ENCODE peak calls at places on chromosomes 3 and 15, in ten cellular contexts. One of them, this sample, is unnamed.

GRCh38 chr3:160968731-160969130 is 136.4 kb downstream of the B3GALNT1 start:
- DNase-seq in transverse colon: no peak
- DNase-seq in astrocyte: peak
- DNase-seq in hepatocyte: no peak
- DNase-seq in dorsolateral prefrontal cortex: no peak
- DNase-seq in body of pancreas: no peak
- DNase-seq in CD8-positive, alpha-beta T cell: no peak
- DNase-seq in thyroid gland: no peak
- DNase-seq in SK-N-SH: no peak
- DNase-seq in mammary epithelial cell: no peak
- DNase-seq in this sample: no peak

GRCh38 chr3:169526246-169526645 is 137.3 kb downstream of the MECOM start:
- DNase-seq in hepatocyte: no peak
- DNase-seq in CD8-positive, alpha-beta T cell: no peak
- DNase-seq in transverse colon: no peak
- DNase-seq in dorsolateral prefrontal cortex: no peak
- DNase-seq in body of pancreas: no peak
- DNase-seq in astrocyte: peak
- DNase-seq in thyroid gland: no peak
- DNase-seq in mammary epithelial cell: peak
- DNase-seq in SK-N-SH: no peak
- DNase-seq in this sample: no peak

GRCh38 chr3:162142511-162142910 is 645.9 kb downstream of the OTOL1 start:
- DNase-seq in hepatocyte: no peak
- DNase-seq in mammary epithelial cell: peak
- DNase-seq in body of pancreas: no peak
- DNase-seq in SK-N-SH: no peak
- DNase-seq in astrocyte: peak
- DNase-seq in CD8-positive, alpha-beta T cell: no peak
- DNase-seq in dorsolateral prefrontal cortex: no peak
- DNase-seq in thyroid gland: no peak
- DNase-seq in transverse colon: no peak
- DNase-seq in this sample: no peak

GRCh38 chr3:42732196-42732828 is 29.7 kb upstream of the HHATL start:
- DNase-seq in astrocyte: no peak
- DNase-seq in hepatocyte: no peak
- DNase-seq in CD8-positive, alpha-beta T cell: no peak
- DNase-seq in mammary epithelial cell: no peak
- DNase-seq in body of pancreas: peak
- DNase-seq in SK-N-SH: no peak
- DNase-seq in dorsolateral prefrontal cortex: peak
- DNase-seq in transverse colon: no peak
- DNase-seq in thyroid gland: no peak
- DNase-seq in this sample: no peak

GRCh38 chr3:122076414-122077292 is 21.5 kb downstream of the CD86 start:
- DNase-seq in body of pancreas: no peak
- DNase-seq in mammary epithelial cell: no peak
- DNase-seq in dorsolateral prefrontal cortex: no peak
- DNase-seq in astrocyte: no peak
- DNase-seq in SK-N-SH: no peak
- DNase-seq in hepatocyte: no peak
- DNase-seq in thyroid gland: no peak
- DNase-seq in transverse colon: no peak
- DNase-seq in CD8-positive, alpha-beta T cell: no peak
- DNase-seq in this sample: no peak

GRCh38 chr3:188950832-188951489 is 220.8 kb upstream of the TPRG1 start:
- DNase-seq in mammary epithelial cell: peak
- DNase-seq in CD8-positive, alpha-beta T cell: no peak
- DNase-seq in astrocyte: peak
- DNase-seq in hepatocyte: peak
- DNase-seq in thyroid gland: peak
- DNase-seq in SK-N-SH: no peak
- DNase-seq in transverse colon: peak
- DNase-seq in dorsolateral prefrontal cortex: no peak
- DNase-seq in body of pancreas: peak
- DNase-seq in this sample: peak

GRCh38 chr15:82122754-82123400 is 77.1 kb upstream of the MEX3B start:
- DNase-seq in transverse colon: no peak
- DNase-seq in body of pancreas: peak
- DNase-seq in CD8-positive, alpha-beta T cell: no peak
- DNase-seq in mammary epithelial cell: peak
- DNase-seq in thyroid gland: no peak
- DNase-seq in hepatocyte: peak
- DNase-seq in SK-N-SH: no peak
- DNase-seq in dorsolateral prefrontal cortex: no peak
- DNase-seq in astrocyte: peak
- DNase-seq in this sample: no peak

GRCh38 chr15:31004220-31004733 is 12.8 kb upstream of the MTMR10 start:
- DNase-seq in CD8-positive, alpha-beta T cell: no peak
- DNase-seq in thyroid gland: no peak
- DNase-seq in hepatocyte: no peak
- DNase-seq in body of pancreas: peak
- DNase-seq in astrocyte: no peak
- DNase-seq in mammary epithelial cell: no peak
- DNase-seq in dorsolateral prefrontal cortex: no peak
- DNase-seq in transverse colon: peak
- DNase-seq in SK-N-SH: no peak
- DNase-seq in this sample: no peak

GRCh38 chr15:74664028-74664616 is 31.7 kb downstream of the EDC3 start:
- DNase-seq in mammary epithelial cell: peak
- DNase-seq in astrocyte: peak
- DNase-seq in SK-N-SH: no peak
- DNase-seq in thyroid gland: peak
- DNase-seq in CD8-positive, alpha-beta T cell: no peak
- DNase-seq in hepatocyte: peak
- DNase-seq in body of pancreas: peak
- DNase-seq in dorsolateral prefrontal cortex: peak
- DNase-seq in transverse colon: peak
- DNase-seq in this sample: peak

GRCh38 chr15:77352932-77353331 is 67.0 kb downstream of the PEAK1 start:
- DNase-seq in thyroid gland: no peak
- DNase-seq in CD8-positive, alpha-beta T cell: no peak
- DNase-seq in transverse colon: no peak
- DNase-seq in dorsolateral prefrontal cortex: no peak
- DNase-seq in astrocyte: no peak
- DNase-seq in hepatocyte: no peak
- DNase-seq in body of pancreas: no peak
- DNase-seq in SK-N-SH: no peak
- DNase-seq in mammary epithelial cell: no peak
- DNase-seq in this sample: no peak

GRCh38 chr3:30894521-30895289 is at the start of gene GADL1:
- DNase-seq in body of pancreas: peak
- DNase-seq in thyroid gland: peak
- DNase-seq in CD8-positive, alpha-beta T cell: no peak
- DNase-seq in dorsolateral prefrontal cortex: peak
- DNase-seq in mammary epithelial cell: peak
- DNase-seq in transverse colon: no peak
- DNase-seq in astrocyte: peak
- DNase-seq in hepatocyte: peak
- DNase-seq in SK-N-SH: peak
- DNase-seq in this sample: no peak

GRCh38 chr15:98738689-98739411 is 90.5 kb downstream of the IGF1R start:
- DNase-seq in dorsolateral prefrontal cortex: no peak
- DNase-seq in CD8-positive, alpha-beta T cell: no peak
- DNase-seq in thyroid gland: no peak
- DNase-seq in transverse colon: no peak
- DNase-seq in body of pancreas: no peak
- DNase-seq in astrocyte: no peak
- DNase-seq in SK-N-SH: no peak
- DNase-seq in mammary epithelial cell: no peak
- DNase-seq in hepatocyte: no peak
- DNase-seq in this sample: no peak

GRCh38 chr15:66254364-66255292 is 1.1 kb upstream of the MEGF11 start:
- DNase-seq in thyroid gland: no peak
- DNase-seq in SK-N-SH: no peak
- DNase-seq in CD8-positive, alpha-beta T cell: no peak
- DNase-seq in hepatocyte: no peak
- DNase-seq in mammary epithelial cell: no peak
- DNase-seq in astrocyte: no peak
- DNase-seq in transverse colon: no peak
- DNase-seq in body of pancreas: no peak
- DNase-seq in dorsolateral prefrontal cortex: no peak
- DNase-seq in this sample: no peak

GRCh38 chr3:163626753-163627152 is 1451.5 kb downstream of the SI start:
- DNase-seq in CD8-positive, alpha-beta T cell: no peak
- DNase-seq in thyroid gland: no peak
- DNase-seq in body of pancreas: no peak
- DNase-seq in hepatocyte: no peak
- DNase-seq in transverse colon: no peak
- DNase-seq in SK-N-SH: no peak
- DNase-seq in astrocyte: no peak
- DNase-seq in dorsolateral prefrontal cortex: no peak
- DNase-seq in mammary epithelial cell: no peak
- DNase-seq in this sample: no peak

GRCh38 chr15:56772868-56773639 is 39.7 kb upstream of the ZNF280D start:
- DNase-seq in dorsolateral prefrontal cortex: no peak
- DNase-seq in CD8-positive, alpha-beta T cell: no peak
- DNase-seq in mammary epithelial cell: no peak
- DNase-seq in body of pancreas: no peak
- DNase-seq in thyroid gland: no peak
- DNase-seq in hepatocyte: peak
- DNase-seq in SK-N-SH: no peak
- DNase-seq in transverse colon: no peak
- DNase-seq in astrocyte: peak
- DNase-seq in this sample: no peak

GRCh38 chr15:74438696-74439316 is 5.0 kb upstream of the SEMA7A start:
- DNase-seq in SK-N-SH: peak
- DNase-seq in CD8-positive, alpha-beta T cell: peak
- DNase-seq in body of pancreas: peak
- DNase-seq in mammary epithelial cell: peak
- DNase-seq in thyroid gland: peak
- DNase-seq in transverse colon: peak
- DNase-seq in dorsolateral prefrontal cortex: peak
- DNase-seq in astrocyte: peak
- DNase-seq in hepatocyte: peak
- DNase-seq in this sample: peak

GRCh38 chr3:31673950-31674349 is 141.2 kb downstream of the STT3B start:
- DNase-seq in transverse colon: no peak
- DNase-seq in mammary epithelial cell: no peak
- DNase-seq in SK-N-SH: no peak
- DNase-seq in CD8-positive, alpha-beta T cell: no peak
- DNase-seq in dorsolateral prefrontal cortex: no peak
- DNase-seq in thyroid gland: no peak
- DNase-seq in body of pancreas: no peak
- DNase-seq in hepatocyte: no peak
- DNase-seq in astrocyte: no peak
- DNase-seq in this sample: no peak

GRCh38 chr15:66864086-66864830 is 162.2 kb downstream of the SMAD6 start:
- DNase-seq in astrocyte: no peak
- DNase-seq in body of pancreas: no peak
- DNase-seq in dorsolateral prefrontal cortex: no peak
- DNase-seq in thyroid gland: no peak
- DNase-seq in CD8-positive, alpha-beta T cell: no peak
- DNase-seq in transverse colon: peak
- DNase-seq in hepatocyte: no peak
- DNase-seq in mammary epithelial cell: no peak
- DNase-seq in SK-N-SH: no peak
- DNase-seq in this sample: peak

DNA sequence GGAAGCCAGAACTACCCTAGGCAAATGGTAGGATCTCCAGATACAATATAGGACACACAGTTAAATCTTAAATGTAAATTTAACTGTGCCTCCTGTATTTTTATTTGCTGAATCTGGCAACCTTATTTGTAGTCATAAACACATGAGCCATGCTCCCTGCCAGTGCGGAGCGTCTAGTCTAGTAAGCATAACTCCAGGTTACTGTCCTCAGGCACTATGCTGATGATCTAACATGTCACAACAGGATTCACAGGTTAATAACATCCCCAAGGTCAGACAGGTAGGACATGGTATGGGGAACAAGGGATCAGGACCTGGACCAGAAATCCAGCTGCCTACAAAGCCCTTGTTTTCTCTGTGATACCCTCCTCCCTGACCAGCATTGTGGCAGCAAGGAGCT is 305.1 kb downstream of the CACNA2D3 start:
- DNase-seq in SK-N-SH: no peak
- DNase-seq in transverse colon: no peak
- DNase-seq in hepatocyte: no peak
- DNase-seq in CD8-positive, alpha-beta T cell: no peak
- DNase-seq in mammary epithelial cell: no peak
- DNase-seq in dorsolateral prefrontal cortex: no peak
- DNase-seq in astrocyte: no peak
- DNase-seq in body of pancreas: no peak
- DNase-seq in thyroid gland: no peak
- DNase-seq in this sample: no peak
- H3K27ac ChIP-seq in SK-N-SH: no peak
- H3K27ac ChIP-seq in transverse colon: peak
- H3K27ac ChIP-seq in hepatocyte: peak
- H3K27ac ChIP-seq in CD8-positive, alpha-beta T cell: no peak
- H3K27ac ChIP-seq in mammary epithelial cell: no peak
- H3K27ac ChIP-seq in dorsolateral prefrontal cortex: no peak
- H3K27ac ChIP-seq in astrocyte: peak
- H3K27ac ChIP-seq in body of pancreas: no peak
- H3K27ac ChIP-seq in thyroid gland: no peak
- H3K27ac ChIP-seq in this sample: no peak

GRCh38 chr3:159616234-159616825 is 372.3 kb upstream of the IL12A start:
- DNase-seq in mammary epithelial cell: peak
- DNase-seq in hepatocyte: peak
- DNase-seq in dorsolateral prefrontal cortex: no peak
- DNase-seq in body of pancreas: no peak
- DNase-seq in transverse colon: peak
- DNase-seq in astrocyte: no peak
- DNase-seq in SK-N-SH: no peak
- DNase-seq in thyroid gland: peak
- DNase-seq in CD8-positive, alpha-beta T cell: no peak
- DNase-seq in this sample: peak
- TF ChIP-seq CTCF in mammary epithelial cell: peak
- TF ChIP-seq CTCF in hepatocyte: peak
- TF ChIP-seq CTCF in dorsolateral prefrontal cortex: peak
- TF ChIP-seq CTCF in body of pancreas: peak
- TF ChIP-seq CTCF in transverse colon: peak
- TF ChIP-seq CTCF in astrocyte: peak
- TF ChIP-seq CTCF in SK-N-SH: peak
- TF ChIP-seq CTCF in thyroid gland: peak
- TF ChIP-seq CTCF in CD8-positive, alpha-beta T cell: no peak
- TF ChIP-seq CTCF in this sample: peak

GRCh38 chr3:171790898-171791694 is 19.2 kb downstream of the PLD1 start:
- DNase-seq in CD8-positive, alpha-beta T cell: no peak
- DNase-seq in body of pancreas: no peak
- DNase-seq in transverse colon: no peak
- DNase-seq in dorsolateral prefrontal cortex: no peak
- DNase-seq in hepatocyte: no peak
- DNase-seq in astrocyte: peak
- DNase-seq in SK-N-SH: no peak
- DNase-seq in thyroid gland: no peak
- DNase-seq in mammary epithelial cell: no peak
- DNase-seq in this sample: no peak
- H3K27ac ChIP-seq in CD8-positive, alpha-beta T cell: no peak
- H3K27ac ChIP-seq in body of pancreas: no peak
- H3K27ac ChIP-seq in transverse colon: peak
- H3K27ac ChIP-seq in dorsolateral prefrontal cortex: peak
- H3K27ac ChIP-seq in hepatocyte: peak
- H3K27ac ChIP-seq in astrocyte: peak
- H3K27ac ChIP-seq in SK-N-SH: peak
- H3K27ac ChIP-seq in thyroid gland: peak
- H3K27ac ChIP-seq in mammary epithelial cell: peak
- H3K27ac ChIP-seq in this sample: peak

DNA sequence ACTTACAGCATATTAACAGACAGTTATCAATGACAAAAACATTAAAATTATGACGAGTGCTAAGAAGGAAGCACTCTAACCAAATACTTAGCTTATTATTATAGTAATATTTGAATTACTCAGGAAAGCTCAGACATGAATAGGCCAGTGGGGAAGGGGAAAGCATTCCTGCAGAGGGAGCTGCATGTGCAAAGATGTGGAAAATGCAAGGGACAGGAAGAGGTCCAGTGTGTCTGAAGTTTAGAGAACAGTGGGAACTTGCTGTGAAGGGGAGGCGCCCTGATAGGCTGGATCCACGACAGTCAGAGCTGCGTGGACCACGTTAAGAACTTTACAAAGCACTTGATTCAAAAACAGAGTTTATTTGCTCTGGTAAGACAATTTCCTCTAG is 1.2 kb upstream of the SPICE1 start:
- DNase-seq in body of pancreas: no peak
- DNase-seq in hepatocyte: no peak
- DNase-seq in mammary epithelial cell: no peak
- DNase-seq in dorsolateral prefrontal cortex: no peak
- DNase-seq in CD8-positive, alpha-beta T cell: no peak
- DNase-seq in astrocyte: no peak
- DNase-seq in transverse colon: peak
- DNase-seq in thyroid gland: no peak
- DNase-seq in SK-N-SH: peak
- DNase-seq in this sample: peak
- TF ChIP-seq CTCF in body of pancreas: peak
- TF ChIP-seq CTCF in hepatocyte: peak
- TF ChIP-seq CTCF in mammary epithelial cell: peak
- TF ChIP-seq CTCF in dorsolateral prefrontal cortex: no peak
- TF ChIP-seq CTCF in CD8-positive, alpha-beta T cell: no peak
- TF ChIP-seq CTCF in astrocyte: no peak
- TF ChIP-seq CTCF in transverse colon: no peak
- TF ChIP-seq CTCF in thyroid gland: no peak
- TF ChIP-seq CTCF in SK-N-SH: peak
- TF ChIP-seq CTCF in this sample: peak

This sample was measured in colonic mucosa.